ENCODE peak calls at places on chromosomes 6 and 20, in eight cellular contexts. L is AG04450, M is OCI-LY7, C is GM12865, J is tibial nerve, V is psoas muscle, H is fibroblast of pulmonary artery, I is heart right ventricle. U is an unnamed sample.

GRCh38 chr6:24428615-24429014 is 25.9 kb downstream of the MRS2 start:
- DNase-seq in V (no peak), I (no peak), L (peak; percentile 7), J (no peak), C (no peak), M (no peak), H (peak; percentile 8), U (no peak)

GRCh38 chr6:160730911-160731310 is 28.9 kb downstream of the PLG start:
- DNase-seq in I (no peak), L (no peak), M (no peak), J (no peak), H (no peak), V (no peak), C (peak; percentile 20), U (no peak)

GRCh38 chr20:8172191-8172590 is 40.1 kb downstream of the PLCB1 start:
- DNase-seq in L (no peak), M (no peak), J (no peak), V (no peak), C (no peak), I (no peak), H (no peak), U (no peak)

GRCh38 chr6:19180348-19181073 is 656.7 kb upstream of the ID4 start:
- DNase-seq in L (no peak), M (no peak), J (peak; percentile 31), H (peak; percentile 66), V (peak; percentile 70), I (peak; percentile 84), C (no peak), U (no peak)

GRCh38 chr20:43658068-43658722 is 8.7 kb upstream of the MYBL2 start:
- DNase-seq in J (no peak), V (no peak), C (peak; percentile 29), I (no peak), H (peak; percentile 6), M (no peak), L (no peak), U (no peak)

GRCh38 chr6:30985490-30985889 is 2.0 kb downstream of the MUC21 start:
- DNase-seq in C (no peak), L (no peak), J (no peak), M (no peak), H (no peak), V (no peak), I (no peak), U (no peak)

GRCh38 chr20:42612262-42612661 is 577.4 kb downstream of the PTPRT start:
- DNase-seq in I (no peak), L (no peak), H (no peak), V (no peak), C (no peak), J (no peak), M (no peak), U (no peak)

GRCh38 chr6:88573561-88573960 is 389.9 kb downstream of the RNGTT start:
- DNase-seq in J (no peak), H (no peak), I (no peak), M (no peak), L (no peak), C (no peak), V (no peak), U (no peak)

GRCh38 chr20:20685635-20686034 is 26.8 kb downstream of the RALGAPA2 start:
- DNase-seq in J (no peak), H (no peak), V (no peak), M (no peak), C (no peak), I (no peak), L (no peak), U (no peak)

GRCh38 chr20:22805219-22805618 is 220.8 kb upstream of the FOXA2 start:
- DNase-seq in H (peak; percentile 95), M (no peak), C (no peak), L (peak; percentile 4), J (no peak), I (peak; percentile 54), V (peak; percentile 58), U (no peak)

GRCh38 chr6:9537381-9537780 is 877.5 kb downstream of the TFAP2A start:
- DNase-seq in M (no peak), C (no peak), L (no peak), J (no peak), I (no peak), H (peak; percentile 47), V (no peak), U (no peak)

GRCh38 chr20:59157961-59158541 is 5.6 kb upstream of the ZNF831 start:
- DNase-seq in H (no peak), V (no peak), I (no peak), J (no peak), M (no peak), C (no peak), L (no peak), U (no peak)

GRCh38 chr6:1662532-1662931 is 52.8 kb downstream of the FOXC1 start:
- DNase-seq in M (no peak), H (no peak), C (no peak), L (peak; percentile 69), J (no peak), I (no peak), V (no peak), U (no peak)

GRCh38 chr20:48933017-48933766 is 11.7 kb downstream of the ARFGEF2 start:
- DNase-seq in L (no peak), I (no peak), C (no peak), J (no peak), V (no peak), M (no peak), H (no peak), U (no peak)
- TF ChIP-seq CTCF in L (no peak), I (no peak), C (no peak), J (no peak), V (no peak), M (no peak), H (no peak), U (no peak)

DNA sequence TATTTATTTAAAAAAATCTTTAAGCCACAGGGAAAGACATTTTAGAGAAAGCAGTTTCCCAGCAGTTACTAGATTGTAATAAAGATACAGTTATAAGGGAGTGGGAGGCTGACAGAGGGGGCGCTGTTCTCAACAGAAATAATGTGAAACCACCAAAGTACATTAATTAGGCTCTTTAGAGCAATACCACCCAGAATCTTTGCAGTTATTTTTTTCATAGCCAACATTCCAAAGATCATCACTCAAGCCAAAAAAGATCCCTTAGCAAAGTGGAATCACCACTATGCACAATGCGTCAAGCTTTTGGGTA is 331.3 kb upstream of the DEFB112 start:
- DNase-seq in I (no peak), V (no peak), C (peak; percentile 2), H (no peak), L (no peak), J (no peak), M (no peak), U (no peak)
- H3K4me3 ChIP-seq in I (no peak overlapping the region), V (no peak overlapping the region), C (no peak overlapping the region), H (no peak overlapping the region), L (no peak overlapping the region), J (no peak overlapping the region), M (no peak overlapping the region), U (no peak overlapping the region)

DNA sequence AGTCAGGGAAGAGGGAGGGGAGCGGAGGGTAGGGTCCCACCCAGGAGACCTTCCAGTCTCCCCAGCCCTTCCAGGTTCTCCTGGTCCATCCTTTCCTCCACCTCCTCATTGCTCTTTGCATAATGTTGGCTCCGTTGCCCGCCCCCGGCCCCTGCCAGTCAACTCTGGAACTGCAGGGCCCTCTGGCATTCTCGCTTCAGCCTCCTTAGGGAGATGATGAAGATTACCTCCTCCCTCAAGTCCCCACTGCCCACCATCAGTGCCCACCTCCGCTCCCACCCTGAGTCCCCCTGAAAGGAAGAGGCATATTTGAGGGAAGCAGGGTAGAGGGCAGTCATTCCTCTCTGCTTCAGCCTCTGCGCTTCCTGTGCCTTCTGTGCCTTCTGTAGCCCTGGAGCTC is 8.5 kb downstream of the TMEM63B start:
- DNase-seq in V (no peak), C (no peak), J (no peak), L (no peak), M (no peak), H (no peak), I (no peak), U (no peak)
- TF ChIP-seq CTCF in V (no peak), C (no peak), J (no peak), L (peak; percentile 28), M (no peak), H (no peak), I (no peak), U (no peak)

DNA sequence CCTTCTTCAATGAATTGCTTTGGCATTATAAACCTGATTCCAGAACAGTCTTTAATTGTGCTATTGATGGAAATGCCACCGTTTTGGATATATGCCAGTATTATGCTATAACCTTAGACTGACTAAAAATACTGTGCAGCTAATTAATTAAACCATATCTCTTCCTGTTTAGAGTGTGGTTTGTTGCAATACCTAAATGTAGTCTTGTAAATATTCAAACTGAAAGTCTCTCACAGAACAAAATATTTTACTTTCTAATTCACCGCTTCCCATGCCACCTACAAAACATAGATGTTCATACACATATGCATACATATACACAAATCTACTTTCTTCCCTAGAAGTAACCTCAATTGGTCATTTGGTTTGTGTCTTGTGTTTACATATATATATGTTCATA is 126.6 kb downstream of the SIM1 start:
- DNase-seq in V (no peak), C (peak; percentile 5), J (no peak), H (no peak), M (no peak), L (no peak), I (no peak), U (no peak)
- H3K4me3 ChIP-seq in V (no peak overlapping the region), C (no peak overlapping the region), J (no peak overlapping the region), H (no peak overlapping the region), M (no peak overlapping the region), L (no peak overlapping the region), I (no peak overlapping the region), U (no peak overlapping the region)

GRCh38 chr6:118260833-118261232 is 287.3 kb upstream of the PLN start:
- DNase-seq in V (no peak), M (no peak), I (no peak), L (no peak), J (no peak), C (no peak), H (peak; percentile 10), U (no peak)
- TF ChIP-seq CTCF in V (no peak), M (no peak), I (no peak), L (no peak), J (no peak), C (no peak), H (no peak), U (no peak)

GRCh38 chr6:107674995-107675738 is 148.9 kb downstream of the SCML4 start:
- DNase-seq in M (peak; percentile 89), C (peak; percentile 90), L (peak; percentile 76), J (peak; percentile 44), H (peak; percentile 89), V (peak; percentile 94), I (peak; percentile 88), U (peak; percentile 49)
- H3K4me3 ChIP-seq in M (peak overlapping the region; percentile 21), C (no peak overlapping the region), L (no peak overlapping the region), J (peak overlapping the region; percentile 6), H (no peak overlapping the region), V (peak overlapping the region; percentile 44), I (peak overlapping the region; percentile 19), U (no peak overlapping the region)

GRCh38 chr6:151451950-151452749 is at the start of gene RMND1:
- DNase-seq in C (peak; percentile 100), H (peak; percentile 100), I (peak; percentile 100), L (peak; percentile 100), M (peak; percentile 100), J (peak; percentile 99), V (peak; percentile 100), U (peak; percentile 99)
- TF ChIP-seq CTCF in C (no peak), H (no peak), I (no peak), L (no peak), M (no peak), J (no peak), V (no peak), U (no peak)

GRCh38 chr6:141370438-141370837 is 762.3 kb upstream of the GJE1 start:
- DNase-seq in M (no peak), C (no peak), I (no peak), L (no peak), H (no peak), V (no peak), J (no peak), U (no peak)
- H3K4me3 ChIP-seq in M (no peak overlapping the region), C (no peak overlapping the region), I (no peak overlapping the region), L (no peak overlapping the region), H (no peak overlapping the region), V (no peak overlapping the region), J (no peak overlapping the region), U (no peak overlapping the region)

GRCh38 chr6:144063744-144064401 is 31.5 kb downstream of the SF3B5 start:
- DNase-seq in C (peak; percentile 96), V (peak; percentile 89), L (no peak), I (peak; percentile 75), J (peak; percentile 56), H (peak; percentile 17), M (peak; percentile 89), U (peak; percentile 74)
- TF ChIP-seq CTCF in C (peak; percentile 18), V (no peak), L (no peak), I (peak; percentile 51), J (no peak), H (no peak), M (peak; percentile 60), U (peak; percentile 25)